ENCODE peak calls at places on chromosome X, in ten cellular contexts. X is EH, S is tibial artery, J is iPS-NIHi11, M is RWPE1, A is fibroblast of pulmonary artery, T is lung, Q is fibroblast of gingiva, E is SK-N-SH, I is amygdala. Y is an unnamed sample.

GRCh38 chrX:30635630-30636029 is 17.6 kb upstream of the GK start:
- DNase-seq in X (no peak), S (no peak), J (peak), M (no peak), A (peak), T (no peak), Q (peak), E (peak), I (no peak), Y (no peak)

GRCh38 chrX:12390301-12390700 is 252.0 kb downstream of the FRMPD4 start:
- DNase-seq in X (peak), S (no peak), J (no peak), M (no peak), A (peak), T (no peak), Q (peak), E (no peak), I (no peak), Y (no peak)

GRCh38 chrX:150871341-150871811 is 27.1 kb downstream of the CD99L2 start:
- DNase-seq in X (no peak), S (no peak), J (no peak), M (no peak), A (no peak), T (no peak), Q (peak), E (no peak), I (no peak), Y (no peak)

GRCh38 chrX:8657883-8658282 is 74.1 kb downstream of the ANOS1 start:
- DNase-seq in X (no peak), S (no peak), J (no peak), M (no peak), A (no peak), T (no peak), Q (no peak), E (no peak), I (no peak), Y (no peak)

GRCh38 chrX:41442824-41443560 is 4.2 kb upstream of the NYX start:
- DNase-seq in X (no peak), S (no peak), J (peak), M (no peak), A (no peak), T (no peak), Q (no peak), E (no peak), I (no peak), Y (no peak)

GRCh38 chrX:48523682-48524081 is 2.1 kb downstream of the EBP start:
- DNase-seq in X (no peak), S (no peak), J (no peak), M (no peak), A (no peak), T (no peak), Q (no peak), E (no peak), I (no peak), Y (no peak)

GRCh38 chrX:132426695-132427281 is 62.0 kb downstream of the MBNL3 start:
- DNase-seq in X (peak), S (no peak), J (no peak), M (no peak), A (peak), T (no peak), Q (peak), E (no peak), I (no peak), Y (no peak)

GRCh38 chrX:46130246-46130645 is 415.0 kb downstream of the ZNF674 start:
- DNase-seq in X (no peak), S (no peak), J (no peak), M (no peak), A (no peak), T (no peak), Q (no peak), E (no peak), I (no peak), Y (no peak)

GRCh38 chrX:274904-275475 is 6.2 kb upstream of the PLCXD1 start:
- DNase-seq in X (no peak), S (peak), J (peak), M (no peak), A (no peak), T (no peak), Q (no peak), E (no peak), I (no peak), Y (no peak)

Y was measured in HTR-8/SVneo.